ENCODE peak calls at places on chromosomes 12 and 14, in five cellular contexts. W is GM23248, L is glutamatergic neuron, T is cardiac fibroblast, J is GF-D8. R is an unnamed sample.

GRCh38 chr14:79712302-79712950 is 498.9 kb downstream of the DIO2 start:
- DNase-seq in W (no peak), L (no peak), T (no peak), J (no peak), R (no peak)

GRCh38 chr12:90149453-90149852 is 440.8 kb upstream of the ATP2B1 start:
- DNase-seq in W (no peak), L (no peak), T (no peak), J (no peak), R (no peak)

GRCh38 chr12:16229676-16230075 is 47.8 kb downstream of the SLC15A5 start:
- DNase-seq in W (peak), L (no peak), T (no peak), J (no peak), R (no peak)

GRCh38 chr14:23951590-23952143 is 1.9 kb upstream of the DHRS4 start:
- DNase-seq in W (peak), L (peak), T (no peak), J (no peak), R (no peak)

GRCh38 chr12:1419849-1420371 is 174.5 kb downstream of the FBXL14 start:
- DNase-seq in W (no peak), L (no peak), T (no peak), J (no peak), R (no peak)

GRCh38 chr12:22190-22529 is 44.4 kb upstream of the IQSEC3 start:
- DNase-seq in W (no peak), L (no peak), T (no peak), J (no peak), R (no peak)

GRCh38 chr12:45324391-45324790 is 108.5 kb downstream of the ANO6 start:
- DNase-seq in W (peak), L (no peak), T (peak), J (no peak), R (no peak)

GRCh38 chr12:105461276-105461975 is 130.9 kb downstream of the C12orf75 start:
- DNase-seq in W (peak), L (no peak), T (peak), J (no peak), R (no peak)

GRCh38 chr12:96457191-96457930 is 32.0 kb upstream of the CFAP54 start:
- DNase-seq in W (no peak), L (no peak), T (peak), J (no peak), R (no peak)

GRCh38 chr14:100408350-100409015 is 85.3 kb downstream of the SLC25A47 start:
- DNase-seq in W (peak), L (no peak), T (peak), J (no peak), R (peak)

GRCh38 chr12:68609955-68610434 is 704 bp upstream of the RAP1B start:
- DNase-seq in W (peak), L (no peak), T (peak), J (peak), R (no peak)

GRCh38 chr14:69887740-69888657 is 8.8 kb downstream of the SMOC1 start:
- DNase-seq in W (peak), L (no peak), T (peak), J (no peak), R (no peak)

GRCh38 chr12:74539765-74540526 is 2.3 kb downstream of the ATXN7L3B start:
- DNase-seq in W (no peak), L (peak), T (no peak), J (no peak), R (no peak)

GRCh38 chr12:57619434-57620244 is 8.4 kb downstream of the ARHGEF25 start:
- DNase-seq in W (no peak), L (peak), T (no peak), J (no peak), R (no peak)

GRCh38 chr14:51121096-51121495 is 26.2 kb upstream of the TRIM9 start:
- DNase-seq in W (no peak), L (no peak), T (peak), J (no peak), R (no peak)

GRCh38 chr12:51517800-51518199 is 73.2 kb upstream of the SCN8A start:
- DNase-seq in W (no peak), L (no peak), T (no peak), J (no peak), R (no peak)

GRCh38 chr12:48542300-48542928 is 17.0 kb downstream of the OR8S1 start:
- DNase-seq in W (peak), L (peak), T (peak), J (no peak), R (no peak)

GRCh38 chr12:49847161-49847560 is 4.3 kb upstream of the BCDIN3D start:
- DNase-seq in W (no peak), L (no peak), T (no peak), J (peak), R (no peak)

GRCh38 chr14:68936476-68936875 is 42.6 kb downstream of the ACTN1 start:
- DNase-seq in W (no peak), L (no peak), T (no peak), J (no peak), R (no peak)

GRCh38 chr12:81208193-81208946 is 130.5 kb downstream of the ACSS3 start:
- DNase-seq in W (peak), L (no peak), T (peak), J (no peak), R (no peak)

GRCh38 chr14:100297320-100298300 is 8.6 kb downstream of the SLC25A29 start:
- DNase-seq in W (peak), L (peak), T (peak), J (peak), R (no peak)

GRCh38 chr12:57852620-57853509 is 6.3 kb upstream of the CTDSP2 start:
- DNase-seq in W (no peak), L (peak), T (no peak), J (no peak), R (no peak)

GRCh38 chr14:51401272-51401671 is 161.2 kb downstream of the TMX1 start:
- DNase-seq in W (peak), L (no peak), T (peak), J (no peak), R (no peak)

GRCh38 chr14:51996148-51996746 is 6.9 kb downstream of the RTRAF start:
- DNase-seq in W (peak), L (no peak), T (peak), J (no peak), R (no peak)

GRCh38 chr14:95106966-95107365 is 50.4 kb downstream of the DICER1 start:
- DNase-seq in W (peak), L (no peak), T (peak), J (no peak), R (no peak)

GRCh38 chr12:24780969-24781368 is 167.9 kb downstream of the BCAT1 start:
- DNase-seq in W (peak), L (no peak), T (peak), J (no peak), R (no peak)

GRCh38 chr12:109467978-109468676 is 9.0 kb downstream of the KCTD10 start:
- DNase-seq in W (peak), L (no peak), T (no peak), J (no peak), R (no peak)

GRCh38 chr12:132362966-132363660 is 33.7 kb upstream of the GALNT9 start:
- DNase-seq in W (no peak), L (peak), T (no peak), J (no peak), R (no peak)

GRCh38 chr14:39393289-39393688 is 38.9 kb downstream of the FBXO33 start:
- DNase-seq in W (no peak), L (no peak), T (no peak), J (no peak), R (no peak)

GRCh38 chr12:71792599-71792998 is 37.9 kb downstream of the RAB21 start:
- DNase-seq in W (no peak), L (no peak), T (no peak), J (no peak), R (no peak)

GRCh38 chr12:54032627-54033100 is at the start of gene HOXC5:
- DNase-seq in W (peak), L (peak), T (peak), J (no peak), R (no peak)

GRCh38 chr14:96072746-96073145 is 33.6 kb downstream of the C14orf132 start:
- DNase-seq in W (no peak), L (no peak), T (no peak), J (no peak), R (no peak)